ENCODE peak calls at places on chromosomes 3 and 15, in nine cellular contexts. T is SK-N-SH, N is PC-3, I is HCT116, R is MM.1S, W is hepatocyte, S is neural progenitor cell, D is GM23338, J is OCI-LY7. X is an unnamed sample. For H3K36me3, the result is how much of the 10 kb centered on the place peaks cover.

GRCh38 chr3:186960327-186960726 is 30.0 kb downstream of the ST6GAL1 start:
- DNase-seq in S (no peak), D (no peak), J (no peak), R (no peak), T (no peak), N (no peak), I (no peak), W (no peak), X (no peak)

GRCh38 chr15:83920115-83920514 is 266.2 kb downstream of the ADAMTSL3 start:
- DNase-seq in N (no peak), I (no peak), R (no peak), D (no peak), W (no peak), S (no peak), T (no peak), J (no peak), X (no peak)

GRCh38 chr3:52062499-52062898 is 6.1 kb upstream of the DUSP7 start:
- DNase-seq in W (peak), D (no peak), J (peak), S (no peak), N (peak), I (peak), T (no peak), R (no peak), X (peak)

GRCh38 chr15:59330649-59331048 is 42.0 kb downstream of the MYO1E start:
- DNase-seq in J (no peak), R (no peak), T (no peak), W (no peak), D (no peak), S (no peak), N (no peak), I (no peak), X (no peak)

GRCh38 chr3:121482651-121483050 is 63.1 kb downstream of the POLQ start:
- DNase-seq in D (no peak), T (no peak), W (no peak), N (peak), R (no peak), I (no peak), J (no peak), S (no peak), X (peak)

GRCh38 chr15:77446840-77447390 is 26.2 kb downstream of the HMG20A start:
- DNase-seq in N (peak), D (no peak), W (peak), R (no peak), T (no peak), I (no peak), S (no peak), J (no peak), X (no peak)

GRCh38 chr3:52845157-52845556 is 10.3 kb upstream of the MUSTN1 start:
- DNase-seq in N (no peak), D (no peak), I (no peak), R (no peak), J (no peak), W (peak), S (no peak), T (no peak), X (peak)

GRCh38 chr3:14374444-14374883 is 27.9 kb upstream of the SLC6A6 start:
- DNase-seq in J (no peak), I (no peak), W (no peak), D (no peak), N (no peak), S (no peak), R (no peak), T (peak), X (no peak)

GRCh38 chr15:55834331-55834730 is 91.4 kb upstream of the PRTG start:
- DNase-seq in W (no peak), R (no peak), J (no peak), N (no peak), T (no peak), S (no peak), D (no peak), I (no peak), X (no peak)

GRCh38 chr3:62531981-62532380 is 158.6 kb upstream of the FEZF2 start:
- DNase-seq in D (no peak), N (no peak), S (no peak), R (no peak), I (no peak), W (no peak), J (no peak), T (no peak), X (no peak)

GRCh38 chr15:78685157-78685830 is 44.3 kb upstream of the CHRNB4 start:
- DNase-seq in R (no peak), T (peak), J (no peak), W (no peak), S (no peak), I (no peak), N (no peak), D (peak), X (no peak)

GRCh38 chr3:45631486-45631885 is 36.9 kb downstream of the LIMD1 start:
- DNase-seq in R (peak), W (no peak), N (no peak), S (no peak), I (no peak), T (no peak), J (peak), D (no peak), X (no peak)

GRCh38 chr3:16249336-16249735 is 15.4 kb downstream of the DPH3 start:
- DNase-seq in N (peak), I (peak), R (peak), T (peak), J (peak), S (peak), D (peak), W (no peak), X (peak)

GRCh38 chr15:42275780-42276395 is 2.7 kb upstream of the TMEM87A start:
- DNase-seq in D (peak), N (no peak), J (no peak), R (no peak), S (peak), T (no peak), I (no peak), W (no peak), X (peak)

GRCh38 chr15:29183071-29183831 is 86.4 kb downstream of the NSMCE3 start:
- DNase-seq in J (no peak), N (peak), R (no peak), S (no peak), W (no peak), D (peak), T (no peak), I (no peak), X (peak)

GRCh38 chr3:42710323-42711021 is 7.9 kb upstream of the HHATL start:
- DNase-seq in T (no peak), I (no peak), J (no peak), D (no peak), N (no peak), S (no peak), W (no peak), R (no peak), X (no peak)

GRCh38 chr3:632571-633170 is 436.1 kb downstream of the CHL1 start:
- DNase-seq in N (peak), I (peak), D (peak), W (peak), J (peak), T (peak), R (peak), S (peak), X (peak)

GRCh38 chr15:31248263-31248662 is 78.4 kb upstream of the KLF13 start:
- DNase-seq in T (no peak), S (no peak), I (no peak), J (no peak), D (no peak), W (no peak), N (no peak), R (no peak), X (no peak)

GRCh38 chr3:128074851-128075515 is 22.7 kb downstream of the SEC61A1 start:
- DNase-seq in D (no peak), I (no peak), J (no peak), T (no peak), S (no peak), N (no peak), W (peak), R (no peak), X (peak)

GRCh38 chr3:128073807-128074206 is 21.6 kb downstream of the SEC61A1 start:
- DNase-seq in D (no peak), T (no peak), J (no peak), R (no peak), N (peak), I (no peak), S (no peak), W (no peak), X (no peak)

GRCh38 chr3:128071771-128072453 is 19.7 kb downstream of the SEC61A1 start:
- DNase-seq in S (no peak), T (no peak), J (no peak), W (no peak), N (no peak), R (no peak), D (no peak), I (no peak), X (no peak)

GRCh38 chr3:128072454-128073184 is 20.4 kb downstream of the SEC61A1 start:
- DNase-seq in N (no peak), T (no peak), S (no peak), D (no peak), R (no peak), I (no peak), J (no peak), W (no peak), X (no peak)

DNA sequence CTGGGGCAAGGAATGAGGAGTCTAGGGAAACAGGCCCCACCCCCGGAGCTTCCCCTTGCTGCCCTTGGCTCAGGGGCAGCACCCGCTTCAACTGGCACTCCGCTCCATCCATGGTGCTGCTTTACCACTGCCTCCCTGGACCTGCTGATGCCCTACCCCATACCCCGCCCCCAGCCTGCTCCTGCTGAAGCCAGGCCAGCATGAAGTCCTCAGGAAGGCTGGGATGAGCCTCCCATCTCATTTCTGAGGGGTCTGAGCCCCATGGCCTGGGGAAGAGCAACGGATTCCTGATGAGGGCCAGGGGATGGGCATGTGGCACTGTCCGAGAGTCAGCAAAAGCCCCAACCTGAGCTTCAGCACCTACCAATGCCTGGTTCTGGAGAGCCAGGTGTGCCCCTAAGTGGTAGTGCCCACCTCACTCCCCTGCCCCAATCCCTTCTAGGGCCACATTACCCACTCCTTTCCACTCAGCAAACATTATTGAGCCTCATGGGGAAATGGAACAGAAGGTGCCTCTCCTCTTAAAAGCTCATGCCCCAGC is 21.0 kb downstream of the SEC61A1 start:
- DNase-seq in S (no peak), D (no peak), J (no peak), W (no peak), R (no peak), I (no peak), T (no peak), N (no peak), X (no peak)
- H3K36me3 ChIP-seq in S (under half), D (under half), J (half or more), W (under half), R (under half), I (under half), T (under half), N (under half), X (under half)

GRCh38 chr15:75229191-75230015 is 27.7 kb downstream of the C15orf39 start:
- DNase-seq in R (no peak), T (no peak), J (no peak), S (no peak), D (no peak), I (no peak), N (no peak), W (no peak), X (peak)
- TF ChIP-seq EZH2phosphoT487 in R (no peak), T (no peak), J (no peak), S (no peak), D (no peak), I (no peak), N (no peak), W (no peak), X (no peak)

GRCh38 chr3:195698325-195699147 is 22.2 kb upstream of the MUC20 start:
- DNase-seq in I (no peak), W (no peak), S (peak), D (no peak), N (no peak), J (no peak), R (peak), T (no peak), X (no peak)
- H3K36me3 ChIP-seq in I (under half), W (under half), S (under half), D (under half), N (under half), J (under half), R (under half), T (under half), X (under half)

GRCh38 chr3:169323580-169324453 is 339.7 kb downstream of the MECOM start:
- DNase-seq in W (peak), T (no peak), S (no peak), J (no peak), I (no peak), N (no peak), D (peak), R (no peak), X (peak)
- TF ChIP-seq EZH2phosphoT487 in W (no peak), T (no peak), S (no peak), J (no peak), I (no peak), N (no peak), D (no peak), R (no peak), X (no peak)

GRCh38 chr15:34795267-34796081 is at the start of gene ACTC1:
- DNase-seq in J (no peak), I (no peak), W (peak), N (peak), R (no peak), D (peak), T (no peak), S (peak), X (peak)
- H3K36me3 ChIP-seq in J (under half), I (under half), W (under half), N (under half), R (under half), D (under half), T (under half), S (under half), X (under half)

DNA sequence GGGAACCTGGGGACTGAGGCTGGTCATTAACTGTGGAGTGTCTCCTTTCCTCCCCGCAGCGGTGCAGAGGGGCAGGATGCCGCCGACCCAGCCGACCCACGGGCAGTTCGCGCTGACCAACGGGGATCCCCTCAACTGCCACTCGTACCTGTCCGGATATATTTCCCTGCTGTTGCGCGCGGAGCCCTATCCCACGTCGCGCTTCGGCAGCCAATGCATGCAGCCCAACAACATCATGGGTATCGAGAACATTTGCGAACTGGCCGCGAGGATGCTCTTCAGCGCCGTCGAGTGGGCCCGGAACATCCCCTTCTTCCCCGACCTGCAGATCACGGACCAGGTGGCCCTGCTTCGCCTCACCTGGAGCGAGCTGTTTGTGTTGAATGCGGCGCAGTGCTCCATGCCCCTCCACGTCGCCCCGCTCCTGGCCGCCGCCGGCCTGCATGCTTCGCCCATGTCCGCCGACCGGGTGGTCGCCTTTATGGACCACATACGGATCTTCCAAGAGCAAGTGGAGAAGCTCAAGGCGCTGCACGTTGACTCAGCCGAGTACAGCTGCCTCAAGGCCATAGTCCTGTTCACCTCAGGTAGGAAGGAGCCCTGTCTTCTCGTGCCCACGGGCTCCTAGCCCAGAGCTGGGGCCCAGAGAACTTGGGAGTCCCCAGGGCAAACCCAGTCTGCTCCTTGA is 3.7 kb downstream of the NR2F2 start:
- DNase-seq in D (peak), W (no peak), S (peak), J (no peak), R (no peak), I (no peak), N (peak), T (no peak), X (no peak)
- TF ChIP-seq EZH2phosphoT487 in D (peak), W (no peak), S (peak), J (no peak), R (no peak), I (no peak), N (no peak), T (no peak), X (no peak)

GRCh38 chr3:193638833-193639232 is 45.8 kb downstream of the OPA1 start:
- DNase-seq in I (no peak), T (no peak), N (no peak), W (no peak), J (no peak), R (no peak), S (no peak), D (no peak), X (no peak)

GRCh38 chr3:193640728-193641127 is 47.7 kb downstream of the OPA1 start:
- DNase-seq in J (no peak), W (no peak), I (no peak), S (no peak), D (no peak), T (no peak), R (no peak), N (no peak), X (peak)

GRCh38 chr3:193641376-193641775 is 48.4 kb downstream of the OPA1 start:
- DNase-seq in J (no peak), W (no peak), N (no peak), T (no peak), R (no peak), D (no peak), S (no peak), I (no peak), X (peak)

GRCh38 chr3:193640165-193640706 is 47.2 kb downstream of the OPA1 start:
- DNase-seq in I (no peak), R (no peak), N (no peak), J (no peak), D (no peak), W (no peak), S (no peak), T (no peak), X (no peak)

DNA sequence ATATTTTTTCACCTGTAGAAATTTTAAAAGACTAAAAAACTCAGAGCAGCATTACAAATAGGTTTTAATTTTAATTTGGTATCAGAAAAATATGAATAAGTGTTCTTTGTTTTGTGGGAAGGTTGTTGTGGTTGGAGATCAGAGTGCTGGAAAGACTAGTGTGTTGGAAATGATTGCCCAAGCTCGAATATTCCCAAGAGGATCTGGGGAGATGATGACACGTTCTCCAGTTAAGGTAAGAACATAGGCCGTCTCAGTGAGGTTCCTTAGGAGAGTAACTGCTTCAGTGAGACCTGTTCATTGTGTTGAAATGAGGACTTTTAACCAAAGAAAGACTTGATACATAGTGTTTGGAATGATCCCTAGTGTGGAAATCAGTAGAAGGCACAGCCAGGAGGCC is 44.8 kb downstream of the OPA1 start:
- DNase-seq in W (no peak), T (no peak), S (no peak), D (no peak), R (no peak), N (no peak), I (no peak), J (no peak), X (no peak)
- H3K36me3 ChIP-seq in W (under half), T (half or more), S (under half), D (under half), R (under half), N (under half), I (under half), J (under half), X (under half)

GRCh38 chr15:86201313-86202008 is 121.8 kb downstream of the AGBL1 start:
- DNase-seq in J (no peak), D (peak), N (no peak), T (no peak), S (no peak), W (no peak), I (no peak), R (no peak), X (no peak)
- TF ChIP-seq EZH2phosphoT487 in J (no peak), D (no peak), N (no peak), T (no peak), S (no peak), W (no peak), I (no peak), R (no peak), X (no peak)

DNA sequence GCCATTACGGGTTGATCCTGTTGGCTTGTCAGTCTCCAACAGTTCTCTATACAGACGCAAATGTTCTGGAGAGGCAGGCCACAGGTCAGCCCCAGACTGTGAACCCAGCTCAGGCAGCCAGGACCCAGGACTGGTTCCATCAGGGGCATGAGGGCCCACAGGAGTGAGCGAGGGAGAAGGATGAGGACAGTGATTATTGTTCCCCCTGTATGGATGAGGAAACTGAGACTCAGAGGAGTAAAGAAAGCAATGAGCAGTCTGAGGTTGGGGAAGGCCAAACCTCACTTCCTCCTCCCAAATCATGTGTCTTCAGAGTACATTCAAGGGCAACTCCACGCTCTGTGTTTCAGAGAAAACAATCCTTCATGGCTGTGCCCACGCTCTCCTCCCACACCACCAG is 121.9 kb downstream of the RPLP1 start:
- DNase-seq in R (no peak), N (no peak), I (no peak), D (no peak), J (no peak), S (no peak), T (no peak), W (no peak), X (no peak)
- H3K36me3 ChIP-seq in R (under half), N (under half), I (under half), D (under half), J (under half), S (under half), T (under half), W (under half), X (under half)

DNA sequence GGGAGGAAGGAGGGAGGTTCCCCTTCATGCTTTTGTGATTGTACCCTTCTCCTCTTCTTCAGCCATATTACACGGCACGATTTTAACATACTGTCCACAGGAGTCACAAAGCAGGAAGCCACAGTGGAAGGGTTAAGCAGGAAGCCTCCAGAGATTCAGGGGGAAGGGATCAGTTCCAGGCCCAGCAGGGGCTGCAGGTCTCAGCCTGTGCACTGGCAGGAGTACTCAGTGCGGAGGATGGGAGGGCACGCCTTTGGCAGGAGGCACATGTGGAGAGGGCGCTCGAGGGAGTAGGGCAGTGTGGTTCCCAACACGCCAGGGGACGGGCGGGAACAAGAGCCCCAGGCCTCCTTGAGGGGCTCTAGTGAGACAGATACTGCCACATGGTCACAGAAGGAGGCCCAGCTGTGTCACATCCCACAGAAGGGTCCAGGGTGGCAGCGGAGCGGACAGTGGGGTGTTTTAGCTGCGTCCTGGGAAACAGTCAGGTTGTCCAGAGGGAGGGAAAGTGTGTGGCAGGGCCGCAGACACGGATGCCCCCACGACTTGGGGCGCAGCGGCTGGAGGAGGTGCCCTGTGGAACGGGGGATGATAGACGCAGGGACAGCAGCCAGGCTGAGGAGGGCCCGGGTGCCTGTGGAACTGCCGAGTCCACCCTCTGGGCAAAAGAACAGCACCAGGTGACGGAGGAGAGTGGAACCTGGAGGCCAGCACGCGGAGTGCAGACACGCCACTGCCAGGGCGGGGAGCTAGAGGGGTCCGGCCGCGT is 77.5 kb downstream of the CHSY1 start:
- DNase-seq in N (no peak), I (no peak), T (no peak), W (no peak), R (no peak), D (no peak), J (no peak), S (no peak), X (no peak)
- TF ChIP-seq EZH2phosphoT487 in N (no peak), I (no peak), T (no peak), W (no peak), R (no peak), D (no peak), J (no peak), S (no peak), X (no peak)